ENCODE peak calls at places on chromosome 9, in five cellular contexts. Y, D, R, C and X are unnamed samples.

GRCh38 chr9:108468364-108468763 is 387.4 kb downstream of the ACTL7B start:
- DNase-seq in C (no peak), D (no peak), Y (no peak), R (no peak), X (no peak)

GRCh38 chr9:42388146-42388690 is 204.8 kb downstream of the SPATA31A6 start:
- DNase-seq in R (no peak), C (no peak), Y (no peak), D (no peak), X (no peak)

GRCh38 chr9:79382468-79382867 is 189.3 kb upstream of the TLE4 start:
- DNase-seq in C (no peak), R (no peak), D (no peak), Y (no peak), X (no peak)

GRCh38 chr9:16726718-16727451 is 143.6 kb downstream of the BNC2 start:
- DNase-seq in D (peak), Y (no peak), R (no peak), C (no peak), X (no peak)

GRCh38 chr9:73023025-73023541 is 70.2 kb upstream of the ALDH1A1 start:
- DNase-seq in D (peak), Y (peak), R (peak), C (no peak), X (no peak)

GRCh38 chr9:136712690-136713554 is 550 bp downstream of the DIPK1B start:
- DNase-seq in R (no peak), D (no peak), C (no peak), Y (no peak), X (no peak)

GRCh38 chr9:120855827-120856636 is 13.3 kb upstream of the PSMD5 start:
- DNase-seq in C (no peak), Y (no peak), R (no peak), D (no peak), X (no peak)

GRCh38 chr9:107734231-107735014 is 244.9 kb upstream of the KLF4 start:
- DNase-seq in Y (no peak), D (peak), R (no peak), C (no peak), X (no peak)

GRCh38 chr9:127776195-127776918 is 2.1 kb downstream of the SH2D3C start:
- DNase-seq in C (peak), R (peak), D (no peak), Y (peak), X (peak)

GRCh38 chr9:127796225-127796813 is 6.4 kb upstream of the FPGS start:
- DNase-seq in R (no peak), D (peak), Y (no peak), C (no peak), X (no peak)

GRCh38 chr9:112299514-112299913 is 33.9 kb downstream of the PTBP3 start:
- DNase-seq in R (no peak), Y (no peak), C (no peak), D (no peak), X (no peak)

GRCh38 chr9:2120926-2121689 is 106.0 kb downstream of the SMARCA2 start:
- DNase-seq in C (no peak), Y (no peak), R (no peak), D (no peak), X (no peak)

GRCh38 chr9:120212153-120212852 is 367.7 kb downstream of the CDK5RAP2 start:
- DNase-seq in C (no peak), R (no peak), D (no peak), Y (no peak), X (no peak)

GRCh38 chr9:113511856-113512761 is 48.6 kb downstream of the RGS3 start:
- DNase-seq in R (peak), C (peak), Y (peak), D (no peak), X (peak)

GRCh38 chr9:34659592-34660253 is 2.7 kb downstream of the CCL27 start:
- DNase-seq in C (no peak), D (no peak), Y (no peak), R (no peak), X (no peak)

GRCh38 chr9:123863164-123863855 is 66.6 kb downstream of the DENND1A start:
- DNase-seq in D (no peak), R (no peak), Y (no peak), C (no peak), X (no peak)

GRCh38 chr9:131264231-131264630 is 12.1 kb downstream of the FAM78A start:
- DNase-seq in C (no peak), Y (no peak), D (no peak), R (no peak), X (no peak)